ENCODE peak calls at places on chromosome 21, in four cellular contexts. M is NCI-H2081; K is activated naive CD4-positive, alpha-beta T cell treated with anti-CD3 and anti-CD28 coated beads for 36 hours; P is NCI-H226. Y is an unnamed sample.

GRCh38 chr21:37899141-37899540 is 17.1 kb downstream of the KCNJ6 start:
- DNase-seq in M (no peak), K (no peak), P (no peak), Y (no peak)

GRCh38 chr21:41426656-41427311 is 745 bp downstream of the MX1 start:
- DNase-seq in M (no peak), K (no peak), P (no peak), Y (no peak)

GRCh38 chr21:17780539-17780938 is 38.6 kb downstream of the C21orf91 start:
- DNase-seq in M (no peak), K (peak), P (no peak), Y (peak)

GRCh38 chr21:41445465-41445862 is 19.4 kb downstream of the MX1 start:
- DNase-seq in M (no peak), K (no peak), P (no peak), Y (no peak)

GRCh38 chr21:28601708-28602107 is 391.0 kb downstream of the LTN1 start:
- DNase-seq in M (no peak), K (no peak), P (peak), Y (no peak)

GRCh38 chr21:45249626-45250025 is 38.1 kb downstream of the POFUT2 start:
- DNase-seq in M (no peak), K (no peak), P (no peak), Y (no peak)

GRCh38 chr21:43803558-43804300 is 14.4 kb downstream of the RRP1 start:
- DNase-seq in M (no peak), K (no peak), P (no peak), Y (no peak)

GRCh38 chr21:17428980-17429379 is 83.9 kb upstream of the CXADR start:
- DNase-seq in M (no peak), K (no peak), P (no peak), Y (no peak)

GRCh38 chr21:15063081-15063820 is 1.5 kb downstream of the NRIP1 start:
- DNase-seq in M (peak), K (peak), P (no peak), Y (peak)

GRCh38 chr21:25708467-25709065 is 26.1 kb downstream of the ATP5PF start:
- DNase-seq in M (peak), K (peak), P (no peak), Y (peak)

GRCh38 chr21:18705971-18706370 is 302.4 kb upstream of the TMPRSS15 start:
- DNase-seq in M (no peak), K (no peak), P (no peak), Y (no peak)

GRCh38 chr21:29640233-29640554 is 299.6 kb downstream of the GRIK1 start:
- DNase-seq in M (no peak), K (no peak), P (no peak), Y (no peak)

GRCh38 chr21:32990666-32991065 is 35.1 kb upstream of the OLIG2 start:
- DNase-seq in M (no peak), K (no peak), P (no peak), Y (no peak)

GRCh38 chr21:46116846-46117585 is 19.1 kb downstream of the COL6A2 start:
- DNase-seq in M (no peak), K (no peak), P (peak), Y (no peak)